ENCODE peak calls at places on chromosomes 13 and 19, in six cellular contexts. A, G, I, S, U and K are unnamed samples.

GRCh38 chr19:51810228-51810627 is 15.3 kb downstream of the FPR3 start:
- DNase-seq in A (no peak), G (no peak), I (no peak), S (no peak), U (no peak), K (peak)

GRCh38 chr13:44132710-44133109 is 240.9 kb upstream of the SERP2 start:
- DNase-seq in A (peak), G (peak), I (peak), S (peak), U (no peak), K (peak)

GRCh38 chr13:46751811-46752635 is 44.9 kb downstream of the ESD start:
- DNase-seq in A (no peak), G (no peak), I (peak), S (no peak), U (no peak), K (no peak)

GRCh38 chr19:17103177-17103576 is 27.6 kb downstream of the MYO9B start:
- DNase-seq in A (no peak), G (peak), I (peak), S (no peak), U (no peak), K (no peak)

GRCh38 chr13:28100149-28101121 is at the start of gene FLT3:
- DNase-seq in A (peak), G (no peak), I (no peak), S (peak), U (peak), K (peak)

GRCh38 chr13:99339736-99340392 is 32.7 kb upstream of the GPR183 start:
- DNase-seq in A (no peak), G (no peak), I (no peak), S (no peak), U (no peak), K (no peak)

GRCh38 chr13:97119899-97120745 is 102.0 kb upstream of the MBNL2 start:
- DNase-seq in A (no peak), G (no peak), I (no peak), S (no peak), U (no peak), K (no peak)

GRCh38 chr13:59364508-59365187 is 799.1 kb downstream of the DIAPH3 start:
- DNase-seq in A (no peak), G (no peak), I (no peak), S (no peak), U (no peak), K (no peak)

GRCh38 chr19:34184880-34185491 is 12.7 kb downstream of the LSM14A start:
- DNase-seq in A (no peak), G (no peak), I (no peak), S (no peak), U (no peak), K (no peak)

GRCh38 chr13:46307554-46307953 is 79.5 kb downstream of the RUBCNL start:
- DNase-seq in A (no peak), G (no peak), I (no peak), S (no peak), U (no peak), K (no peak)

GRCh38 chr13:44758595-44759221 is 182.6 kb upstream of the TSC22D1 start:
- DNase-seq in A (no peak), G (peak), I (no peak), S (peak), U (no peak), K (no peak)

GRCh38 chr13:113595131-113595530 is 10.6 kb downstream of the TFDP1 start:
- DNase-seq in A (peak), G (no peak), I (no peak), S (no peak), U (no peak), K (no peak)

GRCh38 chr13:43948059-43948458 is 68.4 kb downstream of the LACC1 start:
- DNase-seq in A (no peak), G (no peak), I (no peak), S (no peak), U (no peak), K (no peak)

GRCh38 chr19:55632463-55632834 is 8.1 kb upstream of the ZNF784 start:
- DNase-seq in A (peak), G (peak), I (peak), S (peak), U (peak), K (peak)

GRCh38 chr19:29672933-29673336 is 7.7 kb downstream of the PLEKHF1 start:
- DNase-seq in A (peak), G (no peak), I (no peak), S (no peak), U (no peak), K (no peak)